ENCODE peak calls at places on chromosomes 5 and 9, in six cellular contexts. One of them, this sample, is unnamed.

GRCh38 chr9:124939944-124940343 is 939 bp downstream of the GOLGA1 start:
- DNase-seq in AG10803: no peak
- DNase-seq in IMR-90: no peak
- DNase-seq in AG04449: no peak
- DNase-seq in GM23338: no peak
- DNase-seq in mucosa of descending colon: no peak
- DNase-seq in this sample: no peak

GRCh38 chr9:126111556-126111955 is 215.1 kb upstream of the MVB12B start:
- DNase-seq in AG10803: no peak
- DNase-seq in IMR-90: no peak
- DNase-seq in AG04449: no peak
- DNase-seq in GM23338: no peak
- DNase-seq in mucosa of descending colon: no peak
- DNase-seq in this sample: no peak

GRCh38 chr9:120351106-120351505 is 228.9 kb downstream of the CDK5RAP2 start:
- DNase-seq in AG10803: peak; percentile 24
- DNase-seq in IMR-90: no peak
- DNase-seq in AG04449: no peak
- DNase-seq in GM23338: no peak
- DNase-seq in mucosa of descending colon: no peak
- DNase-seq in this sample: no peak

GRCh38 chr9:124779368-124780059 is 2.6 kb downstream of the OLFML2A start:
- DNase-seq in AG10803: peak; percentile 92
- DNase-seq in IMR-90: peak; percentile 98
- DNase-seq in AG04449: peak; percentile 77
- DNase-seq in GM23338: peak; percentile 84
- DNase-seq in mucosa of descending colon: peak; percentile 33
- DNase-seq in this sample: peak; percentile 97

GRCh38 chr5:109589983-109590382 is 99.7 kb upstream of the MAN2A1 start:
- DNase-seq in AG10803: peak; percentile 2
- DNase-seq in IMR-90: no peak
- DNase-seq in AG04449: no peak
- DNase-seq in GM23338: peak; percentile 16
- DNase-seq in mucosa of descending colon: no peak
- DNase-seq in this sample: no peak

GRCh38 chr9:36572515-36573418 is at the start of gene MELK:
- DNase-seq in AG10803: peak; percentile 72
- DNase-seq in IMR-90: peak; percentile 61
- DNase-seq in AG04449: no peak
- DNase-seq in GM23338: peak; percentile 94
- DNase-seq in mucosa of descending colon: peak; percentile 86
- DNase-seq in this sample: no peak

GRCh38 chr9:123348317-123348992 is 7.5 kb upstream of the CRB2 start:
- DNase-seq in AG10803: no peak
- DNase-seq in IMR-90: no peak
- DNase-seq in AG04449: no peak
- DNase-seq in GM23338: no peak
- DNase-seq in mucosa of descending colon: no peak
- DNase-seq in this sample: no peak

GRCh38 chr5:98108497-98108896 is 665.0 kb upstream of the RGMB start:
- DNase-seq in AG10803: peak; percentile 84
- DNase-seq in IMR-90: peak; percentile 99
- DNase-seq in AG04449: peak; percentile 97
- DNase-seq in GM23338: no peak
- DNase-seq in mucosa of descending colon: no peak
- DNase-seq in this sample: peak; percentile 96

GRCh38 chr5:58503634-58504033 is 12.4 kb downstream of the GAPT start:
- DNase-seq in AG10803: no peak
- DNase-seq in IMR-90: no peak
- DNase-seq in AG04449: no peak
- DNase-seq in GM23338: peak; percentile 29
- DNase-seq in mucosa of descending colon: no peak
- DNase-seq in this sample: no peak

GRCh38 chr5:68015933-68016332 is 199.6 kb upstream of the PIK3R1 start:
- DNase-seq in AG10803: no peak
- DNase-seq in IMR-90: no peak
- DNase-seq in AG04449: no peak
- DNase-seq in GM23338: no peak
- DNase-seq in mucosa of descending colon: no peak
- DNase-seq in this sample: no peak

GRCh38 chr9:75588808-75589207 is 301.7 kb upstream of the PCSK5 start:
- DNase-seq in AG10803: no peak
- DNase-seq in IMR-90: no peak
- DNase-seq in AG04449: no peak
- DNase-seq in GM23338: peak; percentile 48
- DNase-seq in mucosa of descending colon: no peak
- DNase-seq in this sample: no peak

GRCh38 chr9:119689879-119690278 is 320.6 kb upstream of the BRINP1 start:
- DNase-seq in AG10803: no peak
- DNase-seq in IMR-90: no peak
- DNase-seq in AG04449: no peak
- DNase-seq in GM23338: peak; percentile 52
- DNase-seq in mucosa of descending colon: no peak
- DNase-seq in this sample: no peak

GRCh38 chr9:121776739-121777637 is 125.6 kb downstream of the DAB2IP start:
- DNase-seq in AG10803: no peak
- DNase-seq in IMR-90: no peak
- DNase-seq in AG04449: no peak
- DNase-seq in GM23338: no peak
- DNase-seq in mucosa of descending colon: no peak
- DNase-seq in this sample: no peak

GRCh38 chr9:128435611-128436010 is 15.0 kb downstream of the CERCAM start:
- DNase-seq in AG10803: no peak
- DNase-seq in IMR-90: no peak
- DNase-seq in AG04449: no peak
- DNase-seq in GM23338: no peak
- DNase-seq in mucosa of descending colon: no peak
- DNase-seq in this sample: no peak

GRCh38 chr5:13814293-13814692 is 130.2 kb downstream of the DNAH5 start:
- DNase-seq in AG10803: peak; percentile 16
- DNase-seq in IMR-90: peak; percentile 20
- DNase-seq in AG04449: no peak
- DNase-seq in GM23338: no peak
- DNase-seq in mucosa of descending colon: no peak
- DNase-seq in this sample: no peak

GRCh38 chr9:84597131-84597530 is 72.4 kb upstream of the NTRK2 start:
- DNase-seq in AG10803: no peak
- DNase-seq in IMR-90: no peak
- DNase-seq in AG04449: no peak
- DNase-seq in GM23338: no peak
- DNase-seq in mucosa of descending colon: no peak
- DNase-seq in this sample: no peak

GRCh38 chr5:32163785-32164184 is 10.3 kb downstream of the GOLPH3 start:
- DNase-seq in AG10803: no peak
- DNase-seq in IMR-90: no peak
- DNase-seq in AG04449: no peak
- DNase-seq in GM23338: no peak
- DNase-seq in mucosa of descending colon: no peak
- DNase-seq in this sample: no peak

GRCh38 chr5:94174748-94175411 is 433.5 kb upstream of the POU5F2 start:
- DNase-seq in AG10803: peak; percentile 50
- DNase-seq in IMR-90: peak; percentile 69
- DNase-seq in AG04449: peak; percentile 34
- DNase-seq in GM23338: no peak
- DNase-seq in mucosa of descending colon: no peak
- DNase-seq in this sample: peak; percentile 43

GRCh38 chr5:101991486-101991885 is 304.6 kb downstream of the SLCO4C1 start:
- DNase-seq in AG10803: no peak
- DNase-seq in IMR-90: no peak
- DNase-seq in AG04449: no peak
- DNase-seq in GM23338: no peak
- DNase-seq in mucosa of descending colon: no peak
- DNase-seq in this sample: no peak

GRCh38 chr5:10328323-10328722 is 20.6 kb upstream of the CMBL start:
- DNase-seq in AG10803: no peak
- DNase-seq in IMR-90: peak; percentile 28
- DNase-seq in AG04449: no peak
- DNase-seq in GM23338: no peak
- DNase-seq in mucosa of descending colon: no peak
- DNase-seq in this sample: no peak

GRCh38 chr5:36694351-36694750 is 87.9 kb downstream of the SLC1A3 start:
- DNase-seq in AG10803: no peak
- DNase-seq in IMR-90: peak; percentile 8
- DNase-seq in AG04449: no peak
- DNase-seq in GM23338: no peak
- DNase-seq in mucosa of descending colon: no peak
- DNase-seq in this sample: no peak

GRCh38 chr5:5881294-5881693 is 458.8 kb downstream of the ICE1 start:
- DNase-seq in AG10803: no peak
- DNase-seq in IMR-90: no peak
- DNase-seq in AG04449: no peak
- DNase-seq in GM23338: peak; percentile 79
- DNase-seq in mucosa of descending colon: no peak
- DNase-seq in this sample: no peak

GRCh38 chr9:108722396-108722795 is 133.4 kb downstream of the ACTL7B start:
- DNase-seq in AG10803: peak; percentile 42
- DNase-seq in IMR-90: no peak
- DNase-seq in AG04449: no peak
- DNase-seq in GM23338: no peak
- DNase-seq in mucosa of descending colon: no peak
- DNase-seq in this sample: peak; percentile 24

GRCh38 chr5:88979244-88979643 is 96.3 kb upstream of the MEF2C start:
- DNase-seq in AG10803: peak; percentile 36
- DNase-seq in IMR-90: peak; percentile 2
- DNase-seq in AG04449: no peak
- DNase-seq in GM23338: peak; percentile 17
- DNase-seq in mucosa of descending colon: no peak
- DNase-seq in this sample: peak; percentile 29

GRCh38 chr5:148384389-148384756 is 615 bp downstream of the FBXO38 start:
- DNase-seq in AG10803: peak; percentile 17
- DNase-seq in IMR-90: no peak
- DNase-seq in AG04449: no peak
- DNase-seq in GM23338: peak; percentile 17
- DNase-seq in mucosa of descending colon: no peak
- DNase-seq in this sample: no peak

GRCh38 chr9:136021171-136021890 is 60.2 kb upstream of the UBAC1 start:
- DNase-seq in AG10803: no peak
- DNase-seq in IMR-90: no peak
- DNase-seq in AG04449: no peak
- DNase-seq in GM23338: peak; percentile 72
- DNase-seq in mucosa of descending colon: no peak
- DNase-seq in this sample: no peak

GRCh38 chr5:119458911-119459632 is 6.8 kb downstream of the HSD17B4 start:
- DNase-seq in AG10803: no peak
- DNase-seq in IMR-90: no peak
- DNase-seq in AG04449: no peak
- DNase-seq in GM23338: peak; percentile 75
- DNase-seq in mucosa of descending colon: no peak
- DNase-seq in this sample: no peak

GRCh38 chr9:108130896-108131295 is 641.3 kb upstream of the KLF4 start:
- DNase-seq in AG10803: no peak
- DNase-seq in IMR-90: no peak
- DNase-seq in AG04449: no peak
- DNase-seq in GM23338: no peak
- DNase-seq in mucosa of descending colon: no peak
- DNase-seq in this sample: no peak

GRCh38 chr9:76415154-76415553 is 20.9 kb upstream of the RFK start:
- DNase-seq in AG10803: no peak
- DNase-seq in IMR-90: no peak
- DNase-seq in AG04449: no peak
- DNase-seq in GM23338: no peak
- DNase-seq in mucosa of descending colon: no peak
- DNase-seq in this sample: no peak

GRCh38 chr5:1881731-1882336 is 891 bp downstream of the IRX4 start:
- DNase-seq in AG10803: no peak
- DNase-seq in IMR-90: no peak
- DNase-seq in AG04449: no peak
- DNase-seq in GM23338: peak; percentile 59
- DNase-seq in mucosa of descending colon: peak; percentile 28
- DNase-seq in this sample: no peak
- H3K4me3 ChIP-seq in AG10803: no peak overlapping the region
- H3K4me3 ChIP-seq in IMR-90: no peak overlapping the region
- H3K4me3 ChIP-seq in AG04449: no peak overlapping the region
- H3K4me3 ChIP-seq in GM23338: peak overlapping the region; percentile 59
- H3K4me3 ChIP-seq in mucosa of descending colon: no peak overlapping the region
- H3K4me3 ChIP-seq in this sample: no peak overlapping the region

DNA sequence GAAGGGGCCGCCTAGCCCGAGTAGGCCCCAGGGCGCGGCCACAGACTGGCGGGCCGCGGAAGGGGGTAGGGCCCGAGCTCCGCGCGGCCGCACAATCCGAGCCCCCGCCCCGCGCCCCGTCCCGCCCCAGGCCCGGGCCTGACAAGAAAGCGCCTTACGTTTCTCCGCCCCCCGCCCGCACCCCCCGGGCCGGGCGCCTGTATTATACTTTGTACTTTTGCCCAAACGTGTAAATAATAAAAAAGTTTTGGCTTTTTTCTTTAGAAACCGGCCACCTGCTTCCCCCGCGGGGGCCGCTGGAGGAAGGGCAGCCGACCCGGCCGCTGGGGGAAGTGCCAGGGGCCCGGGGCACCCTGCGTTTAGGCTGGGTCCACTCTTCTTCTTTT is 2.6 kb downstream of the TLX3 start:
- DNase-seq in AG10803: no peak
- DNase-seq in IMR-90: no peak
- DNase-seq in AG04449: no peak
- DNase-seq in GM23338: peak; percentile 25
- DNase-seq in mucosa of descending colon: no peak
- DNase-seq in this sample: no peak
- H3K4me3 ChIP-seq in AG10803: no peak overlapping the region
- H3K4me3 ChIP-seq in IMR-90: no peak overlapping the region
- H3K4me3 ChIP-seq in AG04449: no peak overlapping the region
- H3K4me3 ChIP-seq in GM23338: peak overlapping the region; percentile 52
- H3K4me3 ChIP-seq in mucosa of descending colon: no peak overlapping the region
- H3K4me3 ChIP-seq in this sample: no peak overlapping the region

GRCh38 chr5:150787659-150788058 is 9.1 kb downstream of the SMIM3 start:
- DNase-seq in AG10803: no peak
- DNase-seq in IMR-90: no peak
- DNase-seq in AG04449: no peak
- DNase-seq in GM23338: no peak
- DNase-seq in mucosa of descending colon: no peak
- DNase-seq in this sample: no peak

GRCh38 chr5:150782850-150783249 is 4.3 kb downstream of the SMIM3 start:
- DNase-seq in AG10803: no peak
- DNase-seq in IMR-90: no peak
- DNase-seq in AG04449: no peak
- DNase-seq in GM23338: no peak
- DNase-seq in mucosa of descending colon: no peak
- DNase-seq in this sample: no peak

GRCh38 chr5:150788974-150789373 is 10.4 kb downstream of the SMIM3 start:
- DNase-seq in AG10803: no peak
- DNase-seq in IMR-90: no peak
- DNase-seq in AG04449: no peak
- DNase-seq in GM23338: no peak
- DNase-seq in mucosa of descending colon: no peak
- DNase-seq in this sample: no peak

GRCh38 chr5:150783422-150783928 is 4.9 kb downstream of the SMIM3 start:
- DNase-seq in AG10803: peak; percentile 96
- DNase-seq in IMR-90: peak; percentile 89
- DNase-seq in AG04449: peak; percentile 89
- DNase-seq in GM23338: peak; percentile 48
- DNase-seq in mucosa of descending colon: peak; percentile 80
- DNase-seq in this sample: peak; percentile 70

GRCh38 chr5:150785950-150786349 is 7.4 kb downstream of the SMIM3 start:
- DNase-seq in AG10803: no peak
- DNase-seq in IMR-90: no peak
- DNase-seq in AG04449: no peak
- DNase-seq in GM23338: no peak
- DNase-seq in mucosa of descending colon: no peak
- DNase-seq in this sample: no peak
- H3K4me3 ChIP-seq in AG10803: no peak overlapping the region
- H3K4me3 ChIP-seq in IMR-90: no peak overlapping the region
- H3K4me3 ChIP-seq in AG04449: no peak overlapping the region
- H3K4me3 ChIP-seq in GM23338: no peak overlapping the region
- H3K4me3 ChIP-seq in mucosa of descending colon: no peak overlapping the region
- H3K4me3 ChIP-seq in this sample: no peak overlapping the region

GRCh38 chr5:152978141-152978835 is 512.2 kb upstream of the GRIA1 start:
- DNase-seq in AG10803: no peak
- DNase-seq in IMR-90: no peak
- DNase-seq in AG04449: no peak
- DNase-seq in GM23338: no peak
- DNase-seq in mucosa of descending colon: no peak
- DNase-seq in this sample: no peak
- H3K4me3 ChIP-seq in AG10803: no peak overlapping the region
- H3K4me3 ChIP-seq in IMR-90: no peak overlapping the region
- H3K4me3 ChIP-seq in AG04449: no peak overlapping the region
- H3K4me3 ChIP-seq in GM23338: no peak overlapping the region
- H3K4me3 ChIP-seq in mucosa of descending colon: no peak overlapping the region
- H3K4me3 ChIP-seq in this sample: no peak overlapping the region

This sample was measured in skeletal muscle cell.